ENCODE peak calls at places on chromosomes 4 and X, in eight cellular contexts. One of them, this sample, is unnamed.
A peak's percentile ranks its signal among the peaks of the same experiment; 100 is the strongest.

GRCh38 chr4:47668810-47669408 is 169.0 kb downstream of the CORIN start:
- DNase-seq in HCT116: peak; percentile 36
- DNase-seq in fibroblast of lung: peak; percentile 48
- DNase-seq in GM12878: no peak
- DNase-seq in neuronal stem cell: peak; percentile 17
- DNase-seq in GM23338: peak; percentile 65
- DNase-seq in astrocyte: peak; percentile 36
- DNase-seq in IMR-90: peak; percentile 65
- DNase-seq in this sample: peak; percentile 70

GRCh38 chr4:76235407-76235806 is 16.1 kb upstream of the FAM47E start:
- DNase-seq in GM23338: no peak
- DNase-seq in fibroblast of lung: no peak
- DNase-seq in astrocyte: no peak
- DNase-seq in GM12878: no peak
- DNase-seq in HCT116: no peak
- DNase-seq in IMR-90: no peak
- DNase-seq in neuronal stem cell: no peak
- DNase-seq in this sample: no peak

GRCh38 chr4:1597021-1597931 is 86.8 kb downstream of the FAM53A start:
- DNase-seq in IMR-90: no peak
- DNase-seq in fibroblast of lung: no peak
- DNase-seq in GM23338: no peak
- DNase-seq in neuronal stem cell: no peak
- DNase-seq in astrocyte: no peak
- DNase-seq in GM12878: no peak
- DNase-seq in HCT116: no peak
- DNase-seq in this sample: no peak

GRCh38 chrX:155951237-155951789 is 46.2 kb upstream of the IL9R start:
- DNase-seq in HCT116: no peak
- DNase-seq in GM23338: no peak
- DNase-seq in GM12878: no peak
- DNase-seq in neuronal stem cell: no peak
- DNase-seq in fibroblast of lung: no peak
- DNase-seq in IMR-90: no peak
- DNase-seq in astrocyte: no peak
- DNase-seq in this sample: no peak

GRCh38 chr4:152729466-152729865 is 49.7 kb upstream of the TMEM154 start:
- DNase-seq in HCT116: no peak
- DNase-seq in astrocyte: peak; percentile 14
- DNase-seq in fibroblast of lung: peak; percentile 47
- DNase-seq in GM12878: no peak
- DNase-seq in GM23338: no peak
- DNase-seq in neuronal stem cell: no peak
- DNase-seq in IMR-90: peak; percentile 11
- DNase-seq in this sample: no peak

GRCh38 chrX:96685205-96686099 is 810 bp downstream of the DIAPH2 start:
- DNase-seq in HCT116: no peak
- DNase-seq in GM23338: peak; percentile 22
- DNase-seq in fibroblast of lung: peak; percentile 53
- DNase-seq in IMR-90: peak; percentile 55
- DNase-seq in astrocyte: peak; percentile 41
- DNase-seq in GM12878: no peak
- DNase-seq in neuronal stem cell: no peak
- DNase-seq in this sample: peak; percentile 58

GRCh38 chr4:145847764-145848163 is 90.9 kb downstream of the ZNF827 start:
- DNase-seq in IMR-90: no peak
- DNase-seq in astrocyte: no peak
- DNase-seq in GM23338: no peak
- DNase-seq in neuronal stem cell: no peak
- DNase-seq in HCT116: no peak
- DNase-seq in fibroblast of lung: no peak
- DNase-seq in GM12878: no peak
- DNase-seq in this sample: no peak

GRCh38 chrX:152070186-152070585 is 68.2 kb downstream of the MAGEA10 start:
- DNase-seq in astrocyte: peak; percentile 4
- DNase-seq in fibroblast of lung: peak; percentile 19
- DNase-seq in GM23338: no peak
- DNase-seq in HCT116: no peak
- DNase-seq in neuronal stem cell: no peak
- DNase-seq in IMR-90: no peak
- DNase-seq in GM12878: no peak
- DNase-seq in this sample: no peak

GRCh38 chrX:39891781-39892180 is 206.0 kb downstream of the BCOR start:
- DNase-seq in HCT116: no peak
- DNase-seq in IMR-90: no peak
- DNase-seq in GM12878: peak; percentile 67
- DNase-seq in neuronal stem cell: no peak
- DNase-seq in astrocyte: no peak
- DNase-seq in fibroblast of lung: peak; percentile 34
- DNase-seq in GM23338: no peak
- DNase-seq in this sample: no peak

GRCh38 chr4:22969314-22969896 is 276.7 kb downstream of the GBA3 start:
- DNase-seq in astrocyte: peak; percentile 79
- DNase-seq in neuronal stem cell: peak; percentile 9
- DNase-seq in IMR-90: peak; percentile 4
- DNase-seq in GM12878: no peak
- DNase-seq in GM23338: peak; percentile 3
- DNase-seq in HCT116: no peak
- DNase-seq in fibroblast of lung: peak; percentile 80
- DNase-seq in this sample: peak; percentile 30

GRCh38 chr4:104912518-104912917 is 234.2 kb upstream of the TET2 start:
- DNase-seq in GM12878: no peak
- DNase-seq in GM23338: no peak
- DNase-seq in neuronal stem cell: no peak
- DNase-seq in HCT116: no peak
- DNase-seq in IMR-90: no peak
- DNase-seq in astrocyte: no peak
- DNase-seq in fibroblast of lung: no peak
- DNase-seq in this sample: no peak
- H2AFZ ChIP-seq in GM12878: no peak overlapping the region
- H2AFZ ChIP-seq in GM23338: no peak overlapping the region
- H2AFZ ChIP-seq in neuronal stem cell: no peak overlapping the region
- H2AFZ ChIP-seq in HCT116: no peak overlapping the region
- H2AFZ ChIP-seq in IMR-90: no peak overlapping the region
- H2AFZ ChIP-seq in astrocyte: no peak overlapping the region
- H2AFZ ChIP-seq in fibroblast of lung: no peak overlapping the region
- H2AFZ ChIP-seq in this sample: no peak overlapping the region

GRCh38 chr4:57078685-57079521 is 31.3 kb downstream of the IGFBP7 start:
- DNase-seq in GM23338: peak; percentile 85
- DNase-seq in IMR-90: no peak
- DNase-seq in HCT116: no peak
- DNase-seq in astrocyte: peak; percentile 91
- DNase-seq in neuronal stem cell: peak; percentile 11
- DNase-seq in GM12878: no peak
- DNase-seq in fibroblast of lung: peak; percentile 91
- DNase-seq in this sample: peak; percentile 44
- H3K4me2 ChIP-seq in GM23338: peak overlapping the region; percentile 48
- H3K4me2 ChIP-seq in IMR-90: no peak overlapping the region
- H3K4me2 ChIP-seq in HCT116: peak overlapping the region; percentile 41
- H3K4me2 ChIP-seq in astrocyte: peak overlapping the region; percentile 70
- H3K4me2 ChIP-seq in neuronal stem cell: no peak overlapping the region
- H3K4me2 ChIP-seq in GM12878: no peak overlapping the region
- H3K4me2 ChIP-seq in fibroblast of lung: no peak overlapping the region
- H3K4me2 ChIP-seq in this sample: peak overlapping the region; percentile 68

DNA sequence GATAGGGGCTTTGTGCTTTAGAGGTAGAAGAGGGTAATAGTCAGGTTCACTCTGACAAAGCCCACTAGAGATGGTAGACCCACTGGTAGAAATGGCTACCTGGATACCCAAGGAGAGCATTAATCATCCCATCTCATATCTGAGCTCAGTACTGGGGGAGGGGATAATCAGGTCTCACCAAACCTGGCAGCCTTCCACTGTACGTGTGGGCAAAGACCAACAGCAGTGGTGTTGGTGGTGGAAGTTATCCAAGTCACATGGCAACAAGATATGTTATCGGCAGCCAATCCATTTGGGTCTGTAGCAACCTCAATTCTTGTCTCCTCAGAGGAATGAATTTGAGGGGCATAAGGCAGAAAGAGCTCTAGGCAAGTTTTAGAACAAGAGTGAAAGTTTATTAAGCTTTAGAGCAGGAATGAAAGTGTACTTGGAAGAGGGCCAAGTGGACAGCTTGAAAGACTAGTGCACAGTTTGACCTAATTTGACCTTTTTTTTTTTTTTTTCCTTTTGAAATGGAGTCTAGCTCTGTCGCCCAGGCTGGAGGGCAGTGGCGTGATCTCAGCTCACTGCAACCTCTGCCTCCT is 67.0 kb upstream of the CXCL13 start:
- DNase-seq in neuronal stem cell: no peak
- DNase-seq in astrocyte: peak; percentile 16
- DNase-seq in fibroblast of lung: peak; percentile 35
- DNase-seq in IMR-90: no peak
- DNase-seq in GM23338: no peak
- DNase-seq in GM12878: no peak
- DNase-seq in HCT116: peak; percentile 27
- DNase-seq in this sample: peak; percentile 36
- H3K27ac ChIP-seq in neuronal stem cell: no peak overlapping the region
- H3K27ac ChIP-seq in astrocyte: no peak overlapping the region
- H3K27ac ChIP-seq in fibroblast of lung: no peak overlapping the region
- H3K27ac ChIP-seq in IMR-90: no peak overlapping the region
- H3K27ac ChIP-seq in GM23338: no peak overlapping the region
- H3K27ac ChIP-seq in GM12878: no peak overlapping the region
- H3K27ac ChIP-seq in HCT116: no peak overlapping the region
- H3K27ac ChIP-seq in this sample: no peak overlapping the region

GRCh38 chrX:22121161-22121560 is 89.0 kb downstream of the PHEX start:
- DNase-seq in GM12878: no peak
- DNase-seq in astrocyte: no peak
- DNase-seq in fibroblast of lung: no peak
- DNase-seq in neuronal stem cell: no peak
- DNase-seq in GM23338: no peak
- DNase-seq in IMR-90: no peak
- DNase-seq in HCT116: no peak
- DNase-seq in this sample: no peak
- H2AFZ ChIP-seq in GM12878: no peak overlapping the region
- H2AFZ ChIP-seq in astrocyte: no peak overlapping the region
- H2AFZ ChIP-seq in fibroblast of lung: no peak overlapping the region
- H2AFZ ChIP-seq in neuronal stem cell: peak overlapping the region; percentile 15
- H2AFZ ChIP-seq in GM23338: no peak overlapping the region
- H2AFZ ChIP-seq in IMR-90: no peak overlapping the region
- H2AFZ ChIP-seq in HCT116: no peak overlapping the region
- H2AFZ ChIP-seq in this sample: no peak overlapping the region

DNA sequence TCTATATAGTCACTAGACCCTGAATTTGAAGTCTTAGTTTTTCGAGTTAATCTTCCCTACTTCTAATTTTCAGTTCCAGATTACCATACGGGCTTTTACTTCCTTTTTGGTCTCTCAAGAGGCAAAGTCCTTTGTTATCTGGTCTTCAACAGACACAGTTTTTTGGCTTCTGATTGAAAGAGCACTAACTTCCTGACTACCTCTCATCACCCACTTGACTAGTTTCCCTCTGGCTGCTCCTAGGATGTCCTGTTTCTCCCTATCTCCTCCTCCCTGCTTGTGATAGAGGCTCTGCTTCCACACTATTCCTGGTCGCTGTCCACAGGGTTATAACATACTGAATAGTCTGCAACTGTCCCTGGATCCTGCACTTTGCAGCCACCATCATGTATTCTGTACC is 16.7 kb upstream of the WDR44 start:
- DNase-seq in IMR-90: no peak
- DNase-seq in GM12878: no peak
- DNase-seq in HCT116: no peak
- DNase-seq in GM23338: no peak
- DNase-seq in astrocyte: no peak
- DNase-seq in fibroblast of lung: no peak
- DNase-seq in neuronal stem cell: no peak
- DNase-seq in this sample: no peak
- H3K4me2 ChIP-seq in IMR-90: no peak overlapping the region
- H3K4me2 ChIP-seq in GM12878: no peak overlapping the region
- H3K4me2 ChIP-seq in HCT116: no peak overlapping the region
- H3K4me2 ChIP-seq in GM23338: no peak overlapping the region
- H3K4me2 ChIP-seq in astrocyte: no peak overlapping the region
- H3K4me2 ChIP-seq in fibroblast of lung: no peak overlapping the region
- H3K4me2 ChIP-seq in neuronal stem cell: no peak overlapping the region
- H3K4me2 ChIP-seq in this sample: no peak overlapping the region

GRCh38 chrX:130086414-130087207 is 23.7 kb downstream of the ELF4 start:
- DNase-seq in astrocyte: no peak
- DNase-seq in GM23338: no peak
- DNase-seq in fibroblast of lung: no peak
- DNase-seq in neuronal stem cell: no peak
- DNase-seq in IMR-90: no peak
- DNase-seq in HCT116: no peak
- DNase-seq in GM12878: no peak
- DNase-seq in this sample: no peak
- H3K27ac ChIP-seq in astrocyte: no peak overlapping the region
- H3K27ac ChIP-seq in GM23338: no peak overlapping the region
- H3K27ac ChIP-seq in fibroblast of lung: no peak overlapping the region
- H3K27ac ChIP-seq in neuronal stem cell: no peak overlapping the region
- H3K27ac ChIP-seq in IMR-90: no peak overlapping the region
- H3K27ac ChIP-seq in HCT116: no peak overlapping the region
- H3K27ac ChIP-seq in GM12878: peak overlapping the region; percentile 93
- H3K27ac ChIP-seq in this sample: no peak overlapping the region

DNA sequence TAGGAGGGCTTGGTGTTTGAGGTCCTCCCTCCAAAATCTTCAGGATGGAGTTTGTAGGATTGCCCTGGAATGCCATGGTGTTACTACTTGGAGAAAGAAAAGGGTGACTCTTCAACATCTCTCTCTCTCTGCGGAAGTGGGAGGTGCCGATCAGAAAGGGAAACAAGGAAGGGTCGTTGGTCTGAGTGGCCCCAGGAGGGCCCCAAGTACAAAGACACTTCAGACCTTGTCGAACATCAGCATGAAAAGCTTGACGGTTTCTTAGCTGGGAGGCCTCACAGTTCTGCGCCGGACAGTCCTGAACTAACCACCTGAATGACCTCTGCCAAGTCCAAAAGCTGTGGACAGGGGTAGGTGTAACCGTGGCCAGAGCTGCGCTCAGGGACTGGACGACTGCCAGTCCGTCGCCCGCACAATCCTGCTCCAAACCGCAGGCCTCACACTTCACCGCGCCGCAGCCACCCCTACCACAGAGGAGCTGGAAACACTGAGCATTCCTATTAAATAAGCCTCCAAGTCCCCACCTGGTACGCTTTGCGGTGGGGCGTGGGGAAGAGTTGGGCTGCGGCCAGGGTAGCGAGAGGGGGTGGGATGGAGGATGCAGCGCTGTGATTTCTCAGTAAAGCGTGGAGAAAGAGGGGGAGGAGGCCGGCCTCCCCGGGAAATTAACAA is 540 bp upstream of the GSX2 start:
- DNase-seq in fibroblast of lung: peak; percentile 67
- DNase-seq in GM23338: peak; percentile 67
- DNase-seq in IMR-90: no peak
- DNase-seq in neuronal stem cell: no peak
- DNase-seq in GM12878: no peak
- DNase-seq in astrocyte: peak; percentile 54
- DNase-seq in HCT116: no peak
- DNase-seq in this sample: no peak
- H2AFZ ChIP-seq in fibroblast of lung: peak overlapping the region; percentile 9
- H2AFZ ChIP-seq in GM23338: peak overlapping the region; percentile 92
- H2AFZ ChIP-seq in IMR-90: peak overlapping the region; percentile 56
- H2AFZ ChIP-seq in neuronal stem cell: peak overlapping the region; percentile 74
- H2AFZ ChIP-seq in GM12878: no peak overlapping the region
- H2AFZ ChIP-seq in astrocyte: no peak overlapping the region
- H2AFZ ChIP-seq in HCT116: no peak overlapping the region
- H2AFZ ChIP-seq in this sample: no peak overlapping the region

DNA sequence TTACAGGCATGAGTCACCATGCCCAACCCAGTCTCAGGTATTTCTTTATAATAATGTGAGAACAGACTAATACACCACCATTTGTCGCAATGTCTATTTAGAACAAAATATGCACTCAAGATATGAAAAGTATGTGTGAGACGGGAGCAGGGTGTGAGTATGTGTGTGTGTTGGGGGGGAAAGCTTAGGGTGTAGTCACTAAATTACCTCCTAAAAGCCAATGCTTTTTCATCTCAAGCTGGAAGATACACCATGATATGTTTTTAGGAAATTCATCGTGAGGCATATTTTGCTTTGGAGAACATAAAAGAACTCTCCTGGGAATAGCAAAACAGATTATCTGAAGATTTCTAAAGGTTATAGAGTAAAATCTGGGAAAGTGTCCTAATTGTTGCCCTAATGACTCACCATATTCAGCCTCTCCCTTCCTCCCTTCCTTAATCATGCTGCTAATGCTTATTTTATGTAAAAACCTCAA is 262.7 kb downstream of the PDHA2 start:
- DNase-seq in GM23338: no peak
- DNase-seq in GM12878: no peak
- DNase-seq in neuronal stem cell: no peak
- DNase-seq in astrocyte: peak; percentile 91
- DNase-seq in fibroblast of lung: peak; percentile 89
- DNase-seq in HCT116: no peak
- DNase-seq in IMR-90: no peak
- DNase-seq in this sample: no peak
- H3K4me2 ChIP-seq in GM23338: no peak overlapping the region
- H3K4me2 ChIP-seq in GM12878: no peak overlapping the region
- H3K4me2 ChIP-seq in neuronal stem cell: no peak overlapping the region
- H3K4me2 ChIP-seq in astrocyte: peak overlapping the region; percentile 48
- H3K4me2 ChIP-seq in fibroblast of lung: no peak overlapping the region
- H3K4me2 ChIP-seq in HCT116: peak overlapping the region; percentile 33
- H3K4me2 ChIP-seq in IMR-90: no peak overlapping the region
- H3K4me2 ChIP-seq in this sample: no peak overlapping the region